ENCODE peak calls at places on chromosomes 3 and 15, in eight cellular contexts. P is pancreas, R is adrenal gland, Q is WERI-Rb-1, T is IMR-90, B is PC-3, W is RWPE2, L is bronchial epithelial cell. U is an unnamed sample. For H3K36me3, the result is how much of the 10 kb centered on the place peaks cover.

GRCh38 chr15:65408370-65409283 is 14.1 kb downstream of the IGDCC4 start:
- DNase-seq in P (no peak), R (no peak), Q (no peak), T (peak), B (no peak), W (no peak), L (no peak), U (no peak)

GRCh38 chr15:101452572-101452971 is 36.9 kb downstream of the PCSK6 start:
- DNase-seq in P (no peak), R (no peak), Q (no peak), T (no peak), B (no peak), W (no peak), L (no peak), U (no peak)

GRCh38 chr3:185733980-185734724 is 90.7 kb downstream of the IGF2BP2 start:
- DNase-seq in P (no peak), R (peak), Q (peak), T (peak), B (peak), W (peak), L (peak), U (no peak)

GRCh38 chr3:38984110-38984509 is 67.6 kb downstream of the SCN11A start:
- DNase-seq in P (no peak), R (no peak), Q (no peak), T (no peak), B (no peak), W (no peak), L (peak), U (no peak)

GRCh38 chr15:80242132-80242769 is 9.8 kb downstream of the CTXND1 start:
- DNase-seq in P (peak), R (no peak), Q (peak), T (peak), B (peak), W (no peak), L (peak), U (no peak)

GRCh38 chr3:58306662-58307286 is 454 bp downstream of the HTD2 start:
- DNase-seq in P (peak), R (peak), Q (peak), T (peak), B (peak), W (no peak), L (peak), U (peak)

GRCh38 chr15:67380921-67381320 is 126.3 kb downstream of the IQCH start:
- DNase-seq in P (no peak), R (no peak), Q (no peak), T (no peak), B (no peak), W (no peak), L (no peak), U (no peak)

GRCh38 chr15:45306105-45306504 is 54.1 kb downstream of the SLC28A2 start:
- DNase-seq in P (no peak), R (no peak), Q (no peak), T (no peak), B (no peak), W (no peak), L (no peak), U (no peak)

GRCh38 chr3:71582612-71583568 is 638 bp downstream of the FOXP1 start:
- DNase-seq in P (peak), R (peak), Q (peak), T (peak), B (peak), W (peak), L (peak), U (no peak)

GRCh38 chr15:22989576-22990477 is 9.7 kb upstream of the CYFIP1 start:
- DNase-seq in P (no peak), R (no peak), Q (no peak), T (no peak), B (peak), W (peak), L (peak), U (no peak)

GRCh38 chr15:100772478-100773378 is 106.9 kb upstream of the ALDH1A3 start:
- DNase-seq in P (no peak), R (no peak), Q (peak), T (no peak), B (no peak), W (no peak), L (no peak), U (no peak)

GRCh38 chr3:197942956-197943556 is 6.9 kb upstream of the RPL35A start:
- DNase-seq in P (no peak), R (no peak), Q (no peak), T (peak), B (peak), W (no peak), L (peak), U (no peak)

GRCh38 chr15:72203507-72203837 is 5.9 kb upstream of the GRAMD2A start:
- DNase-seq in P (peak), R (peak), Q (no peak), T (peak), B (no peak), W (peak), L (peak), U (no peak)

GRCh38 chr3:173241727-173242126 is 100.7 kb upstream of the SPATA16 start:
- DNase-seq in P (no peak), R (no peak), Q (no peak), T (no peak), B (no peak), W (no peak), L (no peak), U (no peak)

GRCh38 chr3:14480207-14481017 is 59.7 kb downstream of the GRIP2 start:
- DNase-seq in P (peak), R (peak), Q (no peak), T (peak), B (no peak), W (no peak), L (peak), U (no peak)

GRCh38 chr3:42489116-42489936 is 13.1 kb upstream of the VIPR1 start:
- DNase-seq in P (no peak), R (no peak), Q (no peak), T (no peak), B (no peak), W (peak), L (no peak), U (no peak)

GRCh38 chr3:27737091-27737490 is 15.0 kb upstream of the EOMES start:
- DNase-seq in P (no peak), R (no peak), Q (no peak), T (no peak), B (no peak), W (no peak), L (no peak), U (no peak)

GRCh38 chr3:186849392-186849975 is 7.0 kb downstream of the ADIPOQ start:
- DNase-seq in P (no peak), R (no peak), Q (no peak), T (peak), B (peak), W (no peak), L (peak), U (no peak)

GRCh38 chr3:197749315-197749600 is 425 bp upstream of the FYTTD1 start:
- DNase-seq in P (no peak), R (no peak), Q (no peak), T (peak), B (peak), W (no peak), L (peak), U (no peak)

GRCh38 chr15:79408041-79408440 is 24.1 kb upstream of the MINAR1 start:
- DNase-seq in P (no peak), R (no peak), Q (no peak), T (no peak), B (no peak), W (no peak), L (peak), U (no peak)

GRCh38 chr3:177751770-177752169 is 554.5 kb upstream of the TBL1XR1 start:
- DNase-seq in P (no peak), R (no peak), Q (no peak), T (no peak), B (no peak), W (no peak), L (no peak), U (peak)

GRCh38 chr3:66256806-66257205 is 36.0 kb downstream of the SLC25A26 start:
- DNase-seq in P (no peak), R (no peak), Q (no peak), T (peak), B (no peak), W (no peak), L (no peak), U (no peak)

GRCh38 chr3:16151109-16151508 is 23.4 kb upstream of the GALNT15 start:
- DNase-seq in P (no peak), R (peak), Q (no peak), T (peak), B (peak), W (no peak), L (peak), U (no peak)

GRCh38 chr15:23033979-23034378 is 5.4 kb downstream of the TUBGCP5 start:
- DNase-seq in P (no peak), R (no peak), Q (no peak), T (no peak), B (no peak), W (no peak), L (no peak), U (no peak)

GRCh38 chr15:67820992-67821783 is 4.1 kb upstream of the SKOR1 start:
- DNase-seq in P (no peak), R (peak), Q (no peak), T (peak), B (peak), W (no peak), L (no peak), U (no peak)

GRCh38 chr15:101433396-101433795 is 56.1 kb downstream of the PCSK6 start:
- DNase-seq in P (no peak), R (no peak), Q (no peak), T (no peak), B (no peak), W (no peak), L (no peak), U (no peak)

GRCh38 chr3:20924646-20925395 is 738.8 kb upstream of the SGO1 start:
- DNase-seq in P (no peak), R (no peak), Q (no peak), T (no peak), B (no peak), W (no peak), L (peak), U (no peak)

GRCh38 chr3:160478338-160478737 is 28.8 kb upstream of the TRIM59 start:
- DNase-seq in P (no peak), R (no peak), Q (no peak), T (peak), B (no peak), W (no peak), L (no peak), U (no peak)

GRCh38 chr3:111589303-111590095 is 5.6 kb downstream of the ZBED2 start:
- DNase-seq in P (no peak), R (no peak), Q (no peak), T (peak), B (no peak), W (no peak), L (peak), U (no peak)

GRCh38 chr3:51937611-51938450 is 3.9 kb downstream of the RRP9 start:
- DNase-seq in P (no peak), R (no peak), Q (no peak), T (no peak), B (no peak), W (no peak), L (no peak), U (no peak)

GRCh38 chr3:3260870-3261269 is 81.4 kb upstream of the CRBN start:
- DNase-seq in P (no peak), R (no peak), Q (no peak), T (no peak), B (no peak), W (no peak), L (no peak), U (no peak)

GRCh38 chr3:46110701-46111493 is 83.6 kb upstream of the XCR1 start:
- DNase-seq in P (no peak), R (peak), Q (no peak), T (peak), B (peak), W (peak), L (peak), U (no peak)

GRCh38 chr15:41935566-41936020 is 36.8 kb downstream of the EHD4 start:
- DNase-seq in P (no peak), R (no peak), Q (no peak), T (no peak), B (peak), W (no peak), L (no peak), U (no peak)

GRCh38 chr3:107429330-107430181 is 52.3 kb downstream of the CCDC54 start:
- DNase-seq in P (peak), R (peak), Q (peak), T (peak), B (peak), W (no peak), L (peak), U (peak)

GRCh38 chr3:173109143-173109542 is 31.9 kb downstream of the SPATA16 start:
- DNase-seq in P (no peak), R (no peak), Q (no peak), T (no peak), B (no peak), W (no peak), L (no peak), U (no peak)

GRCh38 chr3:176941674-176942073 is 255.6 kb downstream of the TBL1XR1 start:
- DNase-seq in P (no peak), R (no peak), Q (no peak), T (no peak), B (no peak), W (no peak), L (no peak), U (no peak)

DNA sequence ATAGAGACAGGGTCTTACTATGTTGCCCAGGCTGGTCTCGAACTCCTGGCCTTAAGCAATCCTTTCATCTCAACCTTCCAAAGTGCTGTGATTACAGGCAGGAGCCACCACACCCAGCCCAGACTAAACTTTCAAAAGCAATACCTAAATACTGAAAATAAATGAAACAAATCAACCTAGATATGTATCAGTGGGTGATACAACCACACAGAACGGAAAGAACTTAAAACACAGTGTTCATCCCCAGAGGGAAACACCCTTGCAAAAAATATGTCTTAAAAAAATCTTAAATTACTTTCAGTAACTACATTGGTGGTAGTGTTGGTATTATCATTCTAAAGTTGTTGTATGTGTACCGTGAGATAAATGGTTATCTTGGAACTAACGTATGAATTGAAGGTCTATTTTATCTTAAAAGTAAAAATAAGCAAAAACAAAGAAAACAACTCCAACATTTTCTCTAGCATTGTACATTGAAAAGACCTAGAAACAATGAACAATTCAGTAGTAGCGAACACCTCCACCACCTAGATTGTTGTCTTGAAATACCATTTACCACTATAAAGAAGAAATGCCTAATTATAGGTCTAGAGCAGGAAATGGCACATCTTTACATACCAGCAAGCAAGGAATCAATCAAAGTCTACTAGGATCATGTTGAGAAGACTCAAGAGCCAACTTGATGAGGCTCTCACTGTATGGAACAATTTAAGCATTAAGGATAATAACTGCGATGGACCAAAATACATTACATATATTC is 24.7 kb downstream of the SLTM start:
- DNase-seq in P (no peak), R (no peak), Q (no peak), T (no peak), B (no peak), W (no peak), L (no peak), U (no peak)
- H3K36me3 ChIP-seq in P (under half), R (under half), Q (under half), T (under half), B (under half), W (half or more), L (under half), U (under half)

GRCh38 chr3:30605005-30605404 is 1.4 kb upstream of the TGFBR2 start:
- DNase-seq in P (no peak), R (no peak), Q (no peak), T (no peak), B (no peak), W (no peak), L (no peak), U (no peak)
- H3K4me3 ChIP-seq in P (no peak), R (no peak), Q (no peak), T (no peak), B (no peak), W (no peak), L (no peak), U (no peak)

GRCh38 chr15:90948506-90948905 is 6.2 kb upstream of the RCCD1 start:
- DNase-seq in P (no peak), R (no peak), Q (no peak), T (no peak), B (no peak), W (no peak), L (no peak), U (no peak)
- H3K36me3 ChIP-seq in P (under half), R (under half), Q (half or more), T (half or more), B (under half), W (half or more), L (under half), U (under half)

GRCh38 chr3:119311191-119311925 is 17.2 kb downstream of the ARHGAP31 start:
- DNase-seq in P (no peak), R (no peak), Q (no peak), T (peak), B (peak), W (no peak), L (peak), U (no peak)
- H3K4me3 ChIP-seq in P (no peak), R (no peak), Q (no peak), T (no peak), B (no peak), W (no peak), L (no peak), U (no peak)

DNA sequence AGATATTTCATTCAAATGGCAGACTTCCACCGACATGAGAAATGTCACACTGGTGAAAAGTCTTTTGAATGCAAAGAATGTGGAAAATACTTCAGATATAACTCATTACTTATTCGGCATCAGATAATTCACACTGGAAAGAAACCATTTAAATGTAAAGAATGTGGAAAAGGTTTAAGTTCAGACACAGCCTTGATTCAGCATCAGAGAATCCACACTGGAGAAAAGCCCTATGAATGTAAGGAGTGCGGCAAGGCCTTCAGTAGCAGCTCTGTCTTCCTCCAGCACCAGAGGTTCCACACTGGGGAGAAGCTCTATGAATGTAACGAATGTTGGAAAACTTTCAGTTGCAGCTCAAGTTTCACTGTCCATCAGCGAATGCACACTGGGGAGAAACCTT is 8.6 kb upstream of the ZNF621 start:
- DNase-seq in P (no peak), R (no peak), Q (no peak), T (peak), B (no peak), W (no peak), L (no peak), U (no peak)
- H3K36me3 ChIP-seq in P (under half), R (under half), Q (half or more), T (under half), B (under half), W (under half), L (under half), U (under half)

DNA sequence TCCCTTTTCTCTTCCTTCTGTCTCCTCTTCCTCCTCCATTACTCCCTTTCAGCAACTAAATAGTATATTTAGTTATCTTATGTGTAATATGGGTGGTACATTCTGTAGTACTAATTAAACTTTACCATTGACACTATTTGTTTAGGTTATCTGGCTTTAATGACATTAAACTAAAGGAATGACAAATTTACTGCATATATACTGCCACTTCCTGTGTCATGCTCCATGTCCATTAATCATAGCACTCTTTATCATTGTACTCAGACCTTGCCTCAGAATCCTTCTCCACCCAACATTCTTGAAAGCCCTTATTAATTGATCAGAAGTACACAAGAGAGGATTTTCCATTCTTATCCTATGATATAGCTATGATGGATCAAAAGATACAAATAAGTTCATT is 244.2 kb downstream of the NAALADL2 start:
- DNase-seq in P (no peak), R (no peak), Q (no peak), T (no peak), B (peak), W (no peak), L (no peak), U (no peak)
- H3K4me3 ChIP-seq in P (no peak), R (no peak), Q (no peak), T (no peak), B (no peak), W (no peak), L (no peak), U (no peak)

DNA sequence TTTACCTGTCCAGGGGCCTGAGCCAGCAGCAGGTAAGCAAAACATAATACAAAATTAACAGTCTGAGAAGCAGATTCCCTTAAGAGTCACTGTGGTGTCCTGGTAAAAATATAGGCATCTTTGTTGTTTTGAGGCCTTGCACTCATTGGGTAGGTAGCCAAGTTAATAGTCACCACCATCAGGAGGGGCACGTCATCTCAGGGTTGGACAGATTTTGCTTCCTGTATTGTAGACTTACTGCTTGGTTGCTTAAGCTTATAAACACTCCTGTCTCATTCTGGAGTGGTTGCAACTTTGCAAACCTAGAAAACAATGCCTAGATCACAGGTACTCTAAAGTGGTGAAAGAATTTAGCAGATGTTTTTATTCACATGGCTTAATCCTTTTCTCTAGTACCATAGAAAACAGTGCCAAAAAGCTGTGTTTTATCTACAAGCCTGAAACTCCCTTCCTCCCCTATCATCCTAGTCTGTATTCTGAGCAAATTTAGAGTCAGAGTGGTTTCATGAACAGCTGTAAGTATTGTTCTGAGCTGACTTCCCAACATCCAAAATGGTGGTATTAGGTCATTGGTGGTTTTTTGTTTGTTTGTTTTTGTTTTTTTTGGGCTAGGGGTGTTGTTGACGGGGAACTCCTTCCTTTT is 201.8 kb downstream of the AKAP13 start:
- DNase-seq in P (no peak), R (peak), Q (no peak), T (peak), B (no peak), W (no peak), L (peak), U (peak)
- H3K36me3 ChIP-seq in P (under half), R (under half), Q (half or more), T (under half), B (under half), W (half or more), L (under half), U (under half)

GRCh38 chr3:55555866-55556621 is 68.9 kb upstream of the WNT5A start:
- DNase-seq in P (no peak), R (no peak), Q (no peak), T (peak), B (no peak), W (no peak), L (no peak), U (no peak)
- H3K4me3 ChIP-seq in P (no peak), R (no peak), Q (no peak), T (no peak), B (no peak), W (no peak), L (no peak), U (no peak)

DNA sequence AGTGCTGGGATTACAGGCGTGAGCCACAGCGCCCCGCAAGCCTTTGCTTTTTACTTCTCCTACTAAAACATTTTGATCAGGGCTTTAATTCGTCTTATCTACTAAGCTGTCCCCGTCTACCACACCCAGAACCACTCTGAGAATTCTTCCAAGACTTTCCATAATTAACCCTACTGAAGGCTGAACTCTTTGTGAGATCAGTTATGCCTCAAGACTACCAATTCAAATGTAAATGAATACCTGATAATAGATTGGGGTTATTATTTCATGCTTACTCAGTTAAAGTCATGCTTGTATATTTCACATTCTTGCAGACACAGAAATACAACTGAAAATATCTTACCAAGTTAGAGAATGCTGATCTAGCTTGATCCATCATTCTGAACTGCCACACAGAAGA is 5.2 kb downstream of the TFRC start:
- DNase-seq in P (no peak), R (no peak), Q (no peak), T (no peak), B (no peak), W (no peak), L (no peak), U (no peak)
- H3K36me3 ChIP-seq in P (under half), R (under half), Q (under half), T (under half), B (under half), W (half or more), L (under half), U (under half)

U was measured in GM06990.